ENCODE peak calls at places on chromosomes 2 and 18, in five cellular contexts. L is RKO; U is effector memory CD4-positive, alpha-beta T cell; D is sigmoid colon; A is DMS79. B is an unnamed sample.

GRCh38 chr2:140597836-140598235 is 1533.0 kb downstream of the LRP1B start:
- DNase-seq in A (no peak), L (no peak), D (no peak), U (no peak), B (no peak)

GRCh38 chr2:60934153-60934722 is 52.9 kb downstream of the REL start:
- DNase-seq in D (no peak), U (no peak), L (no peak), A (no peak), B (no peak)

GRCh38 chr2:62741954-62742722 is 36.6 kb downstream of the EHBP1 start:
- DNase-seq in D (no peak), L (no peak), U (no peak), A (no peak), B (no peak)

GRCh38 chr2:112625474-112626114 is 20.1 kb upstream of the SLC20A1 start:
- DNase-seq in L (no peak), D (peak; percentile 46), U (no peak), A (no peak), B (no peak)

GRCh38 chr2:54073796-54074195 is 41.6 kb upstream of the ACYP2 start:
- DNase-seq in A (no peak), U (no peak), L (peak; percentile 65), D (no peak), B (peak; percentile 18)

GRCh38 chr2:144201868-144202468 is 318.0 kb downstream of the ZEB2 start:
- DNase-seq in D (no peak), A (no peak), L (no peak), U (no peak), B (peak; percentile 21)

GRCh38 chr18:63971320-63972071 is 1.6 kb downstream of the SERPINB8 start:
- DNase-seq in D (no peak), A (no peak), L (no peak), U (no peak), B (no peak)

GRCh38 chr18:3104190-3105054 is 91.5 kb upstream of the LPIN2 start:
- DNase-seq in U (no peak), A (no peak), L (peak; percentile 42), D (no peak), B (peak; percentile 91)

GRCh38 chr2:235449568-235449967 is 44.3 kb upstream of the AGAP1 start:
- DNase-seq in U (no peak), D (no peak), A (no peak), L (no peak), B (no peak)